ENCODE peak calls at places on chromosomes 1 and 21, in five cellular contexts. One of them, this sample, is unnamed.

GRCh38 chr21:34364921-34365320 is 1.1 kb downstream of the KCNE2 start:
- DNase-seq in natural killer cell: no peak
- DNase-seq in fibroblast of mammary gland: no peak
- DNase-seq in suprapubic skin: peak; percentile 28
- DNase-seq in uterus: no peak
- DNase-seq in this sample: no peak

GRCh38 chr1:95034506-95034905 is 38.2 kb downstream of the ALG14 start:
- DNase-seq in natural killer cell: no peak
- DNase-seq in fibroblast of mammary gland: peak; percentile 40
- DNase-seq in suprapubic skin: no peak
- DNase-seq in uterus: no peak
- DNase-seq in this sample: no peak

GRCh38 chr1:27959792-27960603 is at the start of gene XKR8:
- DNase-seq in natural killer cell: peak; percentile 81
- DNase-seq in fibroblast of mammary gland: peak; percentile 56
- DNase-seq in suprapubic skin: peak; percentile 89
- DNase-seq in uterus: peak; percentile 79
- DNase-seq in this sample: peak; percentile 97

GRCh38 chr1:212432706-212433576 is at the start of gene NENF:
- DNase-seq in natural killer cell: peak; percentile 67
- DNase-seq in fibroblast of mammary gland: peak; percentile 70
- DNase-seq in suprapubic skin: peak; percentile 87
- DNase-seq in uterus: peak; percentile 88
- DNase-seq in this sample: peak; percentile 97

GRCh38 chr1:108046021-108046420 is 81.0 kb upstream of the VAV3 start:
- DNase-seq in natural killer cell: no peak
- DNase-seq in fibroblast of mammary gland: no peak
- DNase-seq in suprapubic skin: no peak
- DNase-seq in uterus: no peak
- DNase-seq in this sample: no peak

GRCh38 chr1:93108335-93108734 is 29.3 kb downstream of the MTF2 start:
- DNase-seq in natural killer cell: no peak
- DNase-seq in fibroblast of mammary gland: no peak
- DNase-seq in suprapubic skin: no peak
- DNase-seq in uterus: no peak
- DNase-seq in this sample: no peak

GRCh38 chr1:214008791-214009612 is 21.2 kb downstream of the PROX1 start:
- DNase-seq in natural killer cell: no peak
- DNase-seq in fibroblast of mammary gland: no peak
- DNase-seq in suprapubic skin: no peak
- DNase-seq in uterus: no peak
- DNase-seq in this sample: no peak

GRCh38 chr1:209157514-209158285 is 425.8 kb upstream of the CAMK1G start:
- DNase-seq in natural killer cell: no peak
- DNase-seq in fibroblast of mammary gland: no peak
- DNase-seq in suprapubic skin: no peak
- DNase-seq in uterus: no peak
- DNase-seq in this sample: no peak

GRCh38 chr1:67264152-67264551 is 43.5 kb upstream of the IL12RB2 start:
- DNase-seq in natural killer cell: no peak
- DNase-seq in fibroblast of mammary gland: no peak
- DNase-seq in suprapubic skin: no peak
- DNase-seq in uterus: no peak
- DNase-seq in this sample: no peak

GRCh38 chr1:12714710-12715500 is 1.0 kb upstream of the AADACL3 start:
- DNase-seq in natural killer cell: no peak
- DNase-seq in fibroblast of mammary gland: no peak
- DNase-seq in suprapubic skin: no peak
- DNase-seq in uterus: no peak
- DNase-seq in this sample: no peak

GRCh38 chr1:238242156-238242555 is 351.4 kb upstream of the ZP4 start:
- DNase-seq in natural killer cell: no peak
- DNase-seq in fibroblast of mammary gland: no peak
- DNase-seq in suprapubic skin: no peak
- DNase-seq in uterus: no peak
- DNase-seq in this sample: no peak

GRCh38 chr1:183291802-183292515 is 105.9 kb downstream of the LAMC2 start:
- DNase-seq in natural killer cell: no peak
- DNase-seq in fibroblast of mammary gland: peak; percentile 67
- DNase-seq in suprapubic skin: no peak
- DNase-seq in uterus: peak; percentile 70
- DNase-seq in this sample: no peak

GRCh38 chr21:38333290-38334272 is 76.8 kb downstream of the KCNJ15 start:
- DNase-seq in natural killer cell: no peak
- DNase-seq in fibroblast of mammary gland: peak; percentile 53
- DNase-seq in suprapubic skin: no peak
- DNase-seq in uterus: no peak
- DNase-seq in this sample: no peak

GRCh38 chr1:115277276-115277675 is 60.8 kb downstream of the NGF start:
- DNase-seq in natural killer cell: no peak
- DNase-seq in fibroblast of mammary gland: peak; percentile 97
- DNase-seq in suprapubic skin: no peak
- DNase-seq in uterus: peak; percentile 52
- DNase-seq in this sample: no peak

GRCh38 chr21:42558846-42559245 is 45.2 kb downstream of the SLC37A1 start:
- DNase-seq in natural killer cell: no peak
- DNase-seq in fibroblast of mammary gland: no peak
- DNase-seq in suprapubic skin: peak; percentile 72
- DNase-seq in uterus: peak; percentile 4
- DNase-seq in this sample: no peak

GRCh38 chr1:236066828-236067386 is 2.0 kb upstream of the NID1 start:
- DNase-seq in natural killer cell: peak; percentile 24
- DNase-seq in fibroblast of mammary gland: no peak
- DNase-seq in suprapubic skin: no peak
- DNase-seq in uterus: peak; percentile 46
- DNase-seq in this sample: peak; percentile 81

GRCh38 chr1:238499036-238499435 is 608.3 kb upstream of the ZP4 start:
- DNase-seq in natural killer cell: no peak
- DNase-seq in fibroblast of mammary gland: no peak
- DNase-seq in suprapubic skin: no peak
- DNase-seq in uterus: no peak
- DNase-seq in this sample: no peak

GRCh38 chr1:176699821-176700220 is 236.8 kb downstream of the PAPPA2 start:
- DNase-seq in natural killer cell: no peak
- DNase-seq in fibroblast of mammary gland: no peak
- DNase-seq in suprapubic skin: no peak
- DNase-seq in uterus: no peak
- DNase-seq in this sample: no peak

GRCh38 chr1:217078010-217078704 is 354.9 kb upstream of the ESRRG start:
- DNase-seq in natural killer cell: no peak
- DNase-seq in fibroblast of mammary gland: no peak
- DNase-seq in suprapubic skin: no peak
- DNase-seq in uterus: no peak
- DNase-seq in this sample: no peak

GRCh38 chr1:223815865-223816264 is 29.9 kb downstream of the TP53BP2 start:
- DNase-seq in natural killer cell: no peak
- DNase-seq in fibroblast of mammary gland: peak; percentile 29
- DNase-seq in suprapubic skin: no peak
- DNase-seq in uterus: no peak
- DNase-seq in this sample: no peak

GRCh38 chr1:95953005-95953404 is 719.0 kb downstream of the RWDD3 start:
- DNase-seq in natural killer cell: no peak
- DNase-seq in fibroblast of mammary gland: peak; percentile 31
- DNase-seq in suprapubic skin: no peak
- DNase-seq in uterus: no peak
- DNase-seq in this sample: no peak

GRCh38 chr1:89901957-89902669 is 81.3 kb downstream of the LRRC8D start:
- DNase-seq in natural killer cell: no peak
- DNase-seq in fibroblast of mammary gland: no peak
- DNase-seq in suprapubic skin: no peak
- DNase-seq in uterus: no peak
- DNase-seq in this sample: no peak

GRCh38 chr1:44293761-44294315 is 61.2 kb downstream of the ERI3 start:
- DNase-seq in natural killer cell: no peak
- DNase-seq in fibroblast of mammary gland: no peak
- DNase-seq in suprapubic skin: no peak
- DNase-seq in uterus: no peak
- DNase-seq in this sample: no peak

GRCh38 chr1:228405979-228406265 is 713 bp downstream of the TRIM11 start:
- DNase-seq in natural killer cell: no peak
- DNase-seq in fibroblast of mammary gland: no peak
- DNase-seq in suprapubic skin: no peak
- DNase-seq in uterus: no peak
- DNase-seq in this sample: no peak

GRCh38 chr1:44714944-44715571 is 15.9 kb downstream of the RNU5D-1 start:
- DNase-seq in natural killer cell: peak; percentile 53
- DNase-seq in fibroblast of mammary gland: peak; percentile 81
- DNase-seq in suprapubic skin: no peak
- DNase-seq in uterus: peak; percentile 67
- DNase-seq in this sample: peak; percentile 77

GRCh38 chr1:31937300-31938183 is 626 bp downstream of the PTP4A2 start:
- DNase-seq in natural killer cell: peak; percentile 72
- DNase-seq in fibroblast of mammary gland: peak; percentile 42
- DNase-seq in suprapubic skin: peak; percentile 89
- DNase-seq in uterus: peak; percentile 83
- DNase-seq in this sample: peak; percentile 64

GRCh38 chr21:39315603-39316002 is 2.2 kb upstream of the BRWD1 start:
- DNase-seq in natural killer cell: no peak
- DNase-seq in fibroblast of mammary gland: no peak
- DNase-seq in suprapubic skin: no peak
- DNase-seq in uterus: no peak
- DNase-seq in this sample: no peak

GRCh38 chr1:12524266-12524665 is 93.7 kb downstream of the DHRS3 start:
- DNase-seq in natural killer cell: no peak
- DNase-seq in fibroblast of mammary gland: no peak
- DNase-seq in suprapubic skin: peak; percentile 32
- DNase-seq in uterus: no peak
- DNase-seq in this sample: no peak

GRCh38 chr1:64171797-64172281 is 31.6 kb upstream of the UBE2U start:
- DNase-seq in natural killer cell: no peak
- DNase-seq in fibroblast of mammary gland: peak; percentile 72
- DNase-seq in suprapubic skin: no peak
- DNase-seq in uterus: no peak
- DNase-seq in this sample: no peak

GRCh38 chr1:227938911-227939790 is 8.6 kb downstream of the WNT9A start:
- DNase-seq in natural killer cell: no peak
- DNase-seq in fibroblast of mammary gland: no peak
- DNase-seq in suprapubic skin: peak; percentile 70
- DNase-seq in uterus: no peak
- DNase-seq in this sample: no peak

GRCh38 chr1:47669081-47669585 is 231.3 kb downstream of the FOXD2 start:
- DNase-seq in natural killer cell: no peak
- DNase-seq in fibroblast of mammary gland: no peak
- DNase-seq in suprapubic skin: peak; percentile 47
- DNase-seq in uterus: no peak
- DNase-seq in this sample: no peak

GRCh38 chr1:157235307-157235706 is 97.1 kb upstream of the ETV3 start:
- DNase-seq in natural killer cell: no peak
- DNase-seq in fibroblast of mammary gland: no peak
- DNase-seq in suprapubic skin: no peak
- DNase-seq in uterus: no peak
- DNase-seq in this sample: no peak

DNA sequence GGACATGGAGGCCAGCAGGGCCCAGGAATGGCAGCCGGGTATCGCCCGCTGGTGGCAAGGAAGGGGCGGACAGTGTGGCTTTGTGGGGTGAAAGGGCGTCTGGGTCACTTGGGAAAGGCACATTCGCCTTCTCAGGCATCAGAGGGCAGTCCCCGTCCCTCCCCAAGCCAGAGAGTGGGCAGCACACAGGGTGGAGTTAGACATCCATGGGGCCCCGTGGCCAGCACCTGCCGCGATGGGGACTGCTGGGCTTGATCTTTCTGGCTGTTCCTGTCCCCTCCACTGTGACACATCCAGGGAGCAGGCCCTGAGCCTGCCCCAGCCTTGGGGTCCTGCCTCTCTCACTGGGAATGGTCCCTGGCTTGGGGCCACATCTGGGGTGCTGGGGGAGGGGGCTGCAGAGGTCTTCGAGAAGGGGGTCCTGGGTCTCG is 4.0 kb upstream of the TRPM2 start:
- DNase-seq in natural killer cell: no peak
- DNase-seq in fibroblast of mammary gland: no peak
- DNase-seq in suprapubic skin: no peak
- DNase-seq in uterus: no peak
- DNase-seq in this sample: no peak
- TF ChIP-seq CTCF in natural killer cell: no peak
- TF ChIP-seq CTCF in fibroblast of mammary gland: no peak
- TF ChIP-seq CTCF in suprapubic skin: no peak
- TF ChIP-seq CTCF in uterus: no peak
- TF ChIP-seq CTCF in this sample: no peak

GRCh38 chr21:36966066-36966845 is at the start of gene HLCS:
- DNase-seq in natural killer cell: peak; percentile 64
- DNase-seq in fibroblast of mammary gland: peak; percentile 27
- DNase-seq in suprapubic skin: peak; percentile 79
- DNase-seq in uterus: peak; percentile 68
- DNase-seq in this sample: peak; percentile 87
- TF ChIP-seq CTCF in natural killer cell: peak; percentile 24
- TF ChIP-seq CTCF in fibroblast of mammary gland: no peak
- TF ChIP-seq CTCF in suprapubic skin: no peak
- TF ChIP-seq CTCF in uterus: peak; percentile 43
- TF ChIP-seq CTCF in this sample: peak; percentile 40

GRCh38 chr1:245272676-245273075 is 117.9 kb downstream of the KIF26B start:
- DNase-seq in natural killer cell: no peak
- DNase-seq in fibroblast of mammary gland: no peak
- DNase-seq in suprapubic skin: no peak
- DNase-seq in uterus: no peak
- DNase-seq in this sample: no peak

GRCh38 chr1:245278846-245279245 is 124.1 kb downstream of the KIF26B start:
- DNase-seq in natural killer cell: no peak
- DNase-seq in fibroblast of mammary gland: no peak
- DNase-seq in suprapubic skin: no peak
- DNase-seq in uterus: no peak
- DNase-seq in this sample: no peak

GRCh38 chr1:245279346-245279745 is 124.6 kb downstream of the KIF26B start:
- DNase-seq in natural killer cell: no peak
- DNase-seq in fibroblast of mammary gland: no peak
- DNase-seq in suprapubic skin: no peak
- DNase-seq in uterus: no peak
- DNase-seq in this sample: no peak

GRCh38 chr1:245276426-245276825 is 121.6 kb downstream of the KIF26B start:
- DNase-seq in natural killer cell: no peak
- DNase-seq in fibroblast of mammary gland: no peak
- DNase-seq in suprapubic skin: no peak
- DNase-seq in uterus: no peak
- DNase-seq in this sample: no peak

GRCh38 chr1:245277276-245277675 is 122.5 kb downstream of the KIF26B start:
- DNase-seq in natural killer cell: no peak
- DNase-seq in fibroblast of mammary gland: no peak
- DNase-seq in suprapubic skin: no peak
- DNase-seq in uterus: no peak
- DNase-seq in this sample: no peak
- TF ChIP-seq CTCF in natural killer cell: no peak
- TF ChIP-seq CTCF in fibroblast of mammary gland: peak; percentile 7
- TF ChIP-seq CTCF in suprapubic skin: no peak
- TF ChIP-seq CTCF in uterus: no peak
- TF ChIP-seq CTCF in this sample: no peak

GRCh38 chr1:46394872-46395465 is 852 bp downstream of the FAAH start:
- DNase-seq in natural killer cell: no peak
- DNase-seq in fibroblast of mammary gland: no peak
- DNase-seq in suprapubic skin: no peak
- DNase-seq in uterus: peak; percentile 25
- DNase-seq in this sample: no peak
- TF ChIP-seq CTCF in natural killer cell: no peak
- TF ChIP-seq CTCF in fibroblast of mammary gland: no peak
- TF ChIP-seq CTCF in suprapubic skin: no peak
- TF ChIP-seq CTCF in uterus: no peak
- TF ChIP-seq CTCF in this sample: no peak